ENCODE peak calls at places on chromosomes 5 and 9, in seven cellular contexts. H is GM23248, J is PC-3, D is neural progenitor cell, T is MM.1S, P is SK-N-SH, U is PC-9. F is an unnamed sample. For H4K20me1 and H3F3A, the result is how much of the 10 kb centered on the place peaks cover.

GRCh38 chr9:116133163-116133562 is 20.4 kb upstream of the PAPPA start:
- DNase-seq in H (no peak), J (peak), D (no peak), T (no peak), P (no peak), U (no peak), F (no peak)

GRCh38 chr5:56589486-56589870 is 225.9 kb upstream of the MAP3K1 start:
- DNase-seq in H (no peak), J (no peak), D (no peak), T (no peak), P (no peak), U (no peak), F (no peak)

GRCh38 chr9:86075132-86075807 is 24.1 kb downstream of the GOLM1 start:
- DNase-seq in H (no peak), J (no peak), D (no peak), T (no peak), P (no peak), U (no peak), F (no peak)

GRCh38 chr9:97675655-97676054 is 21.5 kb downstream of the XPA start:
- DNase-seq in H (no peak), J (no peak), D (no peak), T (no peak), P (no peak), U (no peak), F (no peak)

GRCh38 chr5:133297293-133297692 is 245.5 kb downstream of the HSPA4 start:
- DNase-seq in H (no peak), J (no peak), D (no peak), T (no peak), P (no peak), U (no peak), F (no peak)

GRCh38 chr5:7781899-7782298 is 69.0 kb downstream of the CFAP90 start:
- DNase-seq in H (no peak), J (no peak), D (no peak), T (no peak), P (no peak), U (no peak), F (no peak)

GRCh38 chr9:91515074-91515687 is 91.5 kb upstream of the NFIL3 start:
- DNase-seq in H (peak), J (peak), D (no peak), T (no peak), P (no peak), U (no peak), F (peak)

GRCh38 chr5:123283031-123283430 is 140.2 kb downstream of the CEP120 start:
- DNase-seq in H (peak), J (peak), D (peak), T (no peak), P (no peak), U (no peak), F (no peak)

GRCh38 chr9:127853312-127854168 is 918 bp downstream of the ENG start:
- DNase-seq in H (peak), J (no peak), D (no peak), T (no peak), P (peak), U (peak), F (no peak)

GRCh38 chr9:13146838-13147237 is 132.7 kb downstream of the MPDZ start:
- DNase-seq in H (no peak), J (peak), D (no peak), T (no peak), P (no peak), U (no peak), F (no peak)

GRCh38 chr9:84254972-84255371 is 85.6 kb downstream of the SLC28A3 start:
- DNase-seq in H (no peak), J (peak), D (no peak), T (no peak), P (no peak), U (peak), F (no peak)

DNA sequence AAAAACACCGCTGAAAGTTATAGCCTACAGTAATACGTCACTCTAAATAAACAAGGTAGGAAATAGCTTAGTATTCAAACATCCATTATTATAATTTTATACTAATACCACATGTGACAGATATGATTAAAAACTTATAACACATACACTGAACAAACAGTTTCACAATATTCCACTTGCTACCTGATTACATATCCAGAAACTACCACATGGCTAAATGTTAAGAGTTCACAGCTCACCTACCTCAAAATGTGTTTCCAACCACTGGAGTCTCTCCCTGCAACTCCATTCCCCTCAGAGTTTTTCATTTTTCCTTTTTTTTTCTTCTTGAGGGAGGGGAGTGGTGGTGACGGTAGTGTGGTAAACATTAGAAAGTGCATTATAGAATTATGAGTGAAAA is 12.1 kb downstream of the RICTOR start:
- DNase-seq in H (no peak), J (no peak), D (no peak), T (no peak), P (no peak), U (no peak), F (no peak)
- H4K20me1 ChIP-seq in H (under half), J (under half), D (under half), T (under half), P (under half), U (half or more), F (under half)

GRCh38 chr5:17316973-17317459 is 99.6 kb downstream of the BASP1 start:
- DNase-seq in H (peak), J (peak), D (no peak), T (peak), P (no peak), U (peak), F (no peak)

GRCh38 chr5:17312358-17312757 is 94.9 kb downstream of the BASP1 start:
- DNase-seq in H (no peak), J (no peak), D (no peak), T (no peak), P (no peak), U (no peak), F (no peak)

GRCh38 chr5:17315710-17316221 is 98.3 kb downstream of the BASP1 start:
- DNase-seq in H (peak), J (peak), D (no peak), T (no peak), P (no peak), U (no peak), F (no peak)

GRCh38 chr5:17314907-17315471 is 97.6 kb downstream of the BASP1 start:
- DNase-seq in H (peak), J (no peak), D (no peak), T (peak), P (no peak), U (peak), F (peak)

GRCh38 chr5:17317499-17317898 is 100.1 kb downstream of the BASP1 start:
- DNase-seq in H (peak), J (no peak), D (no peak), T (peak), P (no peak), U (no peak), F (no peak)
- H3F3A ChIP-seq in H (under half), J (under half), D (under half), T (under half), P (under half), U (under half), F (under half)

DNA sequence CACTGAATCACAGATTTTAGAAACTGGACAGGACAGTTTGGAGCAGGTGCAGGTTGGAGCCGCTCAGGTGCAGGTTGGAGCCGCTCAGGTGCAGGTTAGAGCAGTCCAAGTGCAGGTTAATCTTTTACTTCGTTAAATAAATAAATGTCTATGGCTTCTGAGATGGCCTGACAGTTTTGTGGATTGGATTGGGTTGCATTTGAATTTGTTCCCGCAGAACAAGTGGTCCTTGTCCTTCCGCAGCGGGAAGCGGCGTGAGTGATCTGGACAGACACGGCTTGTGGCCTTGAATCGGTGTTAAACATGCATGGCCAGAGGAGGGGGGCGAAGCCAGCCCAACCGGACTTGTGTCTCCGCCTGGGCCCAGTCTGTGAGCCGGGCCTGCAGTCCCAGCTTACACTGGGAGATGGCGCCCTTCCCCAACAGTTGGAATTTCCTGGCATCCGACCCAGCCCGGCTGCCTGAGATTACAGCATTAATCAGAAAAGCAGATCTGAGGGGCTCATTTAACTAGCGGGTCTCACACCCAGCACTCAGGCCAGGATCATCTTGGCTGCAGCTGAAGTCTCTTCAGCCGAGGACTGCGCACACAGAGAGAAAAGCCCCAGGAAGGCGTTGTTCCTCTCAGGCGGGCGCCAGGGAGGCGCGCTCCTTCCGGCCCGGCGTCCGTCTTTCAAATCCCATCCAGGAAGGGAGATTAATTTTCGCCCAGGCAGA is 1.5 kb upstream of the OLFM1 start:
- DNase-seq in H (peak), J (peak), D (peak), T (peak), P (peak), U (peak), F (peak)
- H2AFZ ChIP-seq in H (peak), J (peak), D (no peak), T (no peak), P (no peak), U (no peak), F (no peak)

GRCh38 chr5:1486271-1486670 is 37.5 kb downstream of the LPCAT1 start:
- DNase-seq in H (no peak), J (no peak), D (no peak), T (no peak), P (no peak), U (no peak), F (no peak)

GRCh38 chr5:1489754-1490153 is 34.0 kb downstream of the LPCAT1 start:
- DNase-seq in H (no peak), J (no peak), D (no peak), T (no peak), P (no peak), U (no peak), F (no peak)

GRCh38 chr5:1490360-1490759 is 33.4 kb downstream of the LPCAT1 start:
- DNase-seq in H (no peak), J (no peak), D (no peak), T (no peak), P (no peak), U (no peak), F (no peak)

GRCh38 chr5:1487079-1487764 is 36.5 kb downstream of the LPCAT1 start:
- DNase-seq in H (no peak), J (no peak), D (no peak), T (no peak), P (no peak), U (no peak), F (no peak)

DNA sequence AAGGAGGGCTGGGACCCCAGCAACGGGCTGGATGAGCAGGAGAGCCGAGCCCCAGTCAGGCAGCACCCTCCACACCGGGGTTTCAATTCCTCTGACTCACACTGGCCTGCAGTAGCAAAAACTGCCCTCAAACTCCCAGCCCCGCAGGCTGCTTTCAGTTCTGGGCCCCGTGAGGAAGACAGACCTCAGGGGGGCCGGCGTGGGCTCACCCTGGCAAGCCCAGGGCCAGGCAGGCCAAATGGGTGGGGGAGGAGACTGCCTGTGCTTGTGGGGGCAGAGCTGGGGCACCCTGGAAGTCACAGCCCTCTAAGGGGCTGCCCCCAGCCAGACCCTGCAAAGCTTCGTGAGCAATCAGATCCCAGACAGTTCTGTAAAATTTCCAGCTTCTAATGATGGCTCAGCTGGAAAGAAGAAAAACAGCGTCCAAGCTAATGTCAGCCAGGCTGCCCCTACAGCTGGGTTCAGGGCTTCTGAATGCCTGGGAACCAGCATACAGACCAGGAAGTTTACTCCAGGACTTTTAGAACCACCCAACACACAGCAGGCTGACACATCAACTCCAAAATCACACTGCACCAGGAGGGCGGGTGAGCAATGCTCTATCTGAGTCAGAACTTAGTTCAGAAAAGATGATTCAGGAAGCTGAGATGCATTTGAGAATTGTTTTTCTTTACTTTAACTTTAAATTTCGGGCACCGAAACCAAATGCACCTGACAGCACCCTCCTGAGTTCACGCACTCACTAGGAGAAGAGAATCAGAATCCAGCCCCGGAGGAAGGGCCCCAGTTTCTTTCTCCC is 34.7 kb downstream of the LPCAT1 start:
- DNase-seq in H (peak), J (peak), D (no peak), T (peak), P (no peak), U (no peak), F (no peak)
- H4K20me1 ChIP-seq in H (under half), J (under half), D (under half), T (under half), P (under half), U (under half), F (under half)

GRCh38 chr5:139666551-139666950 is 18.4 kb downstream of the CXXC5 start:
- DNase-seq in H (peak), J (no peak), D (no peak), T (no peak), P (no peak), U (no peak), F (no peak)

GRCh38 chr5:139668064-139668880 is 20.1 kb downstream of the CXXC5 start:
- DNase-seq in H (peak), J (peak), D (peak), T (peak), P (peak), U (no peak), F (peak)

GRCh38 chr5:139665626-139666025 is 17.5 kb downstream of the CXXC5 start:
- DNase-seq in H (no peak), J (no peak), D (no peak), T (no peak), P (no peak), U (no peak), F (no peak)

GRCh38 chr5:139667730-139668063 is 19.5 kb downstream of the CXXC5 start:
- DNase-seq in H (peak), J (no peak), D (no peak), T (no peak), P (peak), U (no peak), F (no peak)

DNA sequence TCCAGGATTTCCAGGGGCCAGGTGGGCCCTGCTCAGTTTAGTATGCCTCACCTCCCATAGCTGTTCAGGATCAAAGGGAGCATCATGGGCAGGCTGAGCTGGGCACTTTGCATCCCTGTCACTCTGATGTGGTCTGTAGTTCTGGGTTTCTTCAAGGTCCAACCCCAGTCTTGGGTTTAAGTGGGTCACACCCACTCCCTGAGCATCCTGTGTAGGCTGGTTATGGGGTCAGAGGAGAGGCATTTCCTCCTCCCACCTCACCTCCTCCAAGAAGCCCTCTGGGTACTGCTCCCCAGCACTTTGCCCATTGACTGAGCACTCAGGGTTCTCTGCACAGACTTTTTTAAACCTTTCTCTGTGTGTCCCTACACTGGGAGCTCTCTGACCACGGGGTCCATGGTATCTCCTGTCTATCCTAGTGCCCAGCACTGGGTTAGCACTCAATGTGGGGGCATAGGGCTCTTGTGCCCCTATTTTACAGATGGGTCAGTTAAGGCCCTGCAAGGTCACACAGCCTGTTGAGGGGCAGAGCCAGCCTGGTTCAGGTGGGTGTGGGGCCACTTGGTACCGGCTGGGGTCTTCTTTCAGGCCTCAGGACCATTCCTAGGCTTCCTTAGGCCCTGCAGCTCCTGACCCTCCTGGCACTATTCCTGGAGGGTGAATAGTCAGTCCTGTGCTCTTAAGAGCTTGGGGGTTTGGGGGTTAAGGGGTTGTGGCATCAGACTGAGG is 19.0 kb downstream of the CXXC5 start:
- DNase-seq in H (peak), J (no peak), D (no peak), T (peak), P (no peak), U (no peak), F (no peak)
- H3F3A ChIP-seq in H (under half), J (under half), D (under half), T (half or more), P (under half), U (under half), F (under half)

GRCh38 chr9:129236441-129237145 is 58.5 kb upstream of the IER5L start:
- DNase-seq in H (no peak), J (no peak), D (no peak), T (no peak), P (no peak), U (no peak), F (no peak)

GRCh38 chr9:129235931-129236331 is 57.9 kb upstream of the IER5L start:
- DNase-seq in H (no peak), J (no peak), D (no peak), T (peak), P (no peak), U (no peak), F (no peak)

GRCh38 chr9:129239946-129240490 is 62.0 kb upstream of the IER5L start:
- DNase-seq in H (no peak), J (no peak), D (no peak), T (no peak), P (no peak), U (no peak), F (no peak)

GRCh38 chr9:129237195-129237611 is 59.1 kb upstream of the IER5L start:
- DNase-seq in H (peak), J (peak), D (no peak), T (no peak), P (no peak), U (no peak), F (peak)

GRCh38 chr9:129237804-129238203 is 59.7 kb upstream of the IER5L start:
- DNase-seq in H (no peak), J (no peak), D (no peak), T (no peak), P (no peak), U (no peak), F (no peak)
- H2AFZ ChIP-seq in H (no peak), J (no peak), D (no peak), T (no peak), P (no peak), U (no peak), F (no peak)

F was measured in GM23338.